ENCODE peak calls at places on chromosomes 12 and 14, in seven cellular contexts. R is GM23338, W is SK-N-SH, C is GM23248, V is PC-3, X is OCI-LY7, O is HCT116. Z is an unnamed sample.

GRCh38 chr12:67720383-67720856 is 71.9 kb downstream of the DYRK2 start:
- DNase-seq in O (no peak), X (no peak), V (peak; percentile 78), W (peak; percentile 20), C (peak; percentile 35), R (no peak), Z (no peak)

GRCh38 chr12:74412607-74413230 is 124.9 kb upstream of the ATXN7L3B start:
- DNase-seq in R (peak; percentile 48), C (peak; percentile 21), V (peak; percentile 70), W (no peak), X (peak; percentile 26), O (peak; percentile 28), Z (no peak)

GRCh38 chr12:26523708-26524150 is 309.3 kb downstream of the ITPR2 start:
- DNase-seq in C (peak; percentile 93), O (no peak), R (no peak), W (peak; percentile 67), X (no peak), V (no peak), Z (no peak)

GRCh38 chr12:119195256-119195655 is 16.5 kb downstream of the HSPB8 start:
- DNase-seq in O (no peak), V (no peak), X (no peak), C (no peak), R (no peak), W (no peak), Z (no peak)

GRCh38 chr12:49728446-49728845 is 12.9 kb upstream of the TMBIM6 start:
- DNase-seq in R (no peak), V (no peak), C (no peak), W (no peak), X (no peak), O (no peak), Z (no peak)

GRCh38 chr14:69699743-69700309 is 67.1 kb upstream of the SRSF5 start:
- DNase-seq in W (no peak), C (no peak), R (no peak), O (no peak), V (no peak), X (no peak), Z (no peak)

GRCh38 chr12:4148418-4149056 is 125.0 kb upstream of the CCND2 start:
- DNase-seq in W (no peak), C (no peak), V (no peak), X (peak; percentile 71), R (no peak), O (no peak), Z (no peak)

GRCh38 chr12:26746315-26746714 is 86.7 kb downstream of the ITPR2 start:
- DNase-seq in O (no peak), C (peak; percentile 85), W (no peak), V (peak; percentile 66), R (no peak), X (no peak), Z (no peak)

GRCh38 chr12:69821032-69821431 is 4.0 kb upstream of the MYRFL start:
- DNase-seq in V (no peak), W (no peak), C (no peak), X (no peak), O (no peak), R (no peak), Z (no peak)

GRCh38 chr12:53843545-53843944 is 91.8 kb upstream of the CISTR start:
- DNase-seq in X (no peak), W (no peak), V (no peak), O (no peak), R (no peak), C (no peak), Z (no peak)

GRCh38 chr12:124921200-124922008 is 7.0 kb upstream of the UBC start:
- DNase-seq in R (peak; percentile 76), V (peak; percentile 81), X (peak; percentile 96), C (peak; percentile 63), O (no peak), W (peak; percentile 41), Z (peak; percentile 69)

GRCh38 chr12:122306407-122306806 is 40.1 kb upstream of the VPS33A start:
- DNase-seq in R (peak; percentile 72), O (no peak), V (no peak), C (no peak), X (peak; percentile 32), W (no peak), Z (peak; percentile 25)

DNA sequence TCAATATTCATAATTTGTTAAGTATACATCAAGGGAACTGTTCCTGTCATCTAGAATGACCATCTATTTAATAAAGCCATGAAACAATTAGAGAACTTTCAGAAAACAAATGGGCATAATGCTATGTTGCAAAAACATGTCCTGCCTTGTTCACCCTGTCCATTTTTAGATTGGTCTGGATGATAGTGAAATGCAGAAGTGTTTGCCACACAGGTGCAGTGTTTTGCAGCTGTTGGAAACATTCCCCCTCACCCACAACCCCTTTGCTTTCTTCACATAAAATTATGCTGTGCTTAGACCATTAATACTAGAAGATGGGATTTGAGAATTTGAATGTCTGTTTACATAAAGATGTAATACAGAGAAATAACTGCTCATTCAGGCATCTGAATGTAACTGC is 36.5 kb downstream of the LEMD3 start:
- DNase-seq in O (no peak), C (no peak), V (no peak), X (peak; percentile 79), W (no peak), R (no peak), Z (no peak)
- TF ChIP-seq EZH2phosphoT487 in O (no peak), C (no peak), V (no peak), X (no peak), W (no peak), R (no peak), Z (no peak)

GRCh38 chr14:53841109-53842099 is 115.2 kb downstream of the BMP4 start:
- DNase-seq in R (no peak), X (no peak), O (no peak), C (no peak), W (no peak), V (no peak), Z (no peak)
- TF ChIP-seq EZH2phosphoT487 in R (no peak), X (no peak), O (no peak), C (no peak), W (no peak), V (no peak), Z (no peak)

DNA sequence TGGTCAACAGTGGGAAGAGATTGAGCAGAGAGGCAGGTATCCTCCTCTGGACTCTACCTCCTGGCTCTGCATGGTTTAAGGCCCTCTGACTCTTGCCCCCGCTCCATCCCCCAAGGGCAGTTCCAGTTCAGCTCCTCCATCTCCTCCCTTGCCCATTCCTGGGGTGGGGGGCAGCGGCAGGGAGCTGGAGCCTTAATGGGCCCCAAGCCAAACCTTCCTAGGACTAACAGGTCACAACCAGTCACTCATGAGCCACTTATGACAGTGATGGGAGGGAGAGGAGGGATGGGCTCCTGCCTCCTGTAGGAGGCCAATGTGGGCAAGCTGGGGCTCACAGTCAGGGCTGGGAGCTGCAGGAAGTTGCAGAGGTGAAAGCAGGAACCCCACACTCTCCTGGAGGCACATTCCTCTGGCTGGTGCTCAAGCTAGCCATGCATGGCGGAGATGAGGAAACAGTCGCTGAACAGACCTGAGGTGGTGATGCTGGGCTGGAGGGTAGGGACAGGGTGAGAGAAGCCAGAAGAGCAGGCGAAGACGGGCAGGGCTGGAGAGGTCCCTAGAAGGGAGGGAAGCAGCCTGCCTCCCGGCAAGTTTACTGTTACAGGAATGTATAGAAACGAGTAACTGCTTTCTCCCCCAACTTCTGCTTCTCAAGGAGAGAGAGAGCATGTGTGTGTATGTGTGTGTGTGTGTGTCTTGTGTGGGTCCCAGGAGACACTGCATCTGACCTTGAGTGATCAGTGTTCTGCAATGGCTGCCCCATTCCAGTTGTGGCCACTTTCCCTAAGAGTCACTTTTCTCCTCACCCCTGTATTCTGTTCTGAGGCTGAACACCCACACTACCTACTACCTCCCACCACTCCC is 5.0 kb upstream of the RAPGEF3 start:
- DNase-seq in X (no peak), W (no peak), C (no peak), R (no peak), V (no peak), O (no peak), Z (no peak)
- TF ChIP-seq EZH2phosphoT487 in X (no peak), W (no peak), C (no peak), R (no peak), V (no peak), O (no peak), Z (no peak)

DNA sequence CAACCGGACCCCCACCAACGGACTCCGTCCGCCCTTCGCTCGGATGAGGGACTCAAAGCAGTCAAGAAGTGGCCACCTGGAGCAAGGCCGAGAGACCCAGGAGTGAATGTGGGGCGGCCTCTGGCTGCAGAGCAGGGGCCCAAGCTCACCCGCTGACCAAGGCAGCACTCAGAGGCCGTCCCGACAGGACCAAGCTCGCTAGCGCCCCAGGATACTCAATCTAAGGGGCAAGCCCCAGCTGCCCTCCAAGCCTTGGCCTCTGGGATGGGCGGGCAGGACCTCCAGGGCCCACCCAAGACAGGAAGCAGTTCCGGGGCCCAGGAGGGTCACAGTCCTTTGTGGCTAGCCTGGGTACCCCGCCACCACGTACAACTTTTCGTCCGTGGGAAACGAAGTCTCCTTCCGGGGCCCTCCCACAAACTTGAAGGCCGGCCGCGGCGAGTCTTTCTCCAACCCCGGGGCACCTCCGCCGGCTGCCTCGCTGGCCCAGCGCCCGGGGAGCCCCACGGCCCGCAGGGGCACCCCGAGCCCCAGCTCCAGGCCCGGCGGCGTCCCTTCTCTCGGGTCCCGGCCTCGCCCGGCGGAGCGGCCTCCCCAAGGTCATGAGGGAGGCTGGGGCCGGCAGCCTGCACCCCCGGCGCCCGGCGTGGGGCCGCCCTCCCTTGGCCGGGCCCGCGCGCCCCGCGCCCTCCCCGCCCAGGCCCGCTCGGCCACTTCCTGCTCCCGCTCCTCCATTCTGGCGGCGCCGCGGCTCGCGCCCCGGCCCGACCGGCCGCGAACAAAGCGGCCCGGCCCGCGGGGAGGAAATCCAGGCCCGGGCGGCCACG is 694 bp downstream of the AKT1 start:
- DNase-seq in O (no peak), R (peak; percentile 56), W (peak; percentile 82), V (peak; percentile 26), C (peak; percentile 67), X (peak; percentile 58), Z (peak; percentile 66)
- TF ChIP-seq EZH2phosphoT487 in O (no peak), R (no peak), W (no peak), V (no peak), C (no peak), X (no peak), Z (no peak)

GRCh38 chr12:107379852-107380567 is 286.7 kb upstream of the CRY1 start:
- DNase-seq in O (peak; percentile 39), W (no peak), X (no peak), C (peak; percentile 69), R (no peak), V (peak; percentile 89), Z (no peak)
- TF ChIP-seq EZH2phosphoT487 in O (no peak), W (no peak), X (no peak), C (no peak), R (no peak), V (no peak), Z (no peak)

GRCh38 chr14:102840115-102840514 is 62.9 kb downstream of the TRAF3 start:
- DNase-seq in X (no peak), C (no peak), R (no peak), O (no peak), W (no peak), V (no peak), Z (no peak)
- TF ChIP-seq EZH2phosphoT487 in X (no peak), C (no peak), R (no peak), O (no peak), W (no peak), V (no peak), Z (no peak)

Z was measured in neural progenitor cell.